ENCODE peak calls at places on chromosomes 4 and X, in five cellular contexts. One of them, this sample, is unnamed.

GRCh38 chr4:9920029-9920428 is 101.3 kb downstream of the SLC2A9 start:
- DNase-seq in fibroblast of mammary gland: no peak
- DNase-seq in PC-3: no peak
- DNase-seq in AG04450: no peak
- DNase-seq in IMR-90: no peak
- DNase-seq in this sample: no peak

GRCh38 chr4:109419679-109420078 is 13.9 kb upstream of the SEC24B start:
- DNase-seq in IMR-90: no peak
- DNase-seq in PC-3: no peak
- DNase-seq in AG04450: no peak
- DNase-seq in fibroblast of mammary gland: no peak
- DNase-seq in this sample: no peak

GRCh38 chrX:6701085-6701484 is 166.2 kb upstream of the VCX3A start:
- DNase-seq in PC-3: no peak
- DNase-seq in IMR-90: no peak
- DNase-seq in fibroblast of mammary gland: no peak
- DNase-seq in AG04450: no peak
- DNase-seq in this sample: no peak

GRCh38 chrX:77017093-77017492 is 430.1 kb upstream of the FGF16 start:
- DNase-seq in fibroblast of mammary gland: no peak
- DNase-seq in IMR-90: no peak
- DNase-seq in AG04450: no peak
- DNase-seq in PC-3: no peak
- DNase-seq in this sample: no peak

GRCh38 chr4:3062466-3062865 is 11.9 kb downstream of the HTT-AS start:
- DNase-seq in AG04450: no peak
- DNase-seq in IMR-90: peak
- DNase-seq in fibroblast of mammary gland: peak
- DNase-seq in PC-3: no peak
- DNase-seq in this sample: no peak

GRCh38 chr4:67522851-67523671 is 22.2 kb downstream of the CENPC start:
- DNase-seq in PC-3: peak
- DNase-seq in IMR-90: peak
- DNase-seq in fibroblast of mammary gland: peak
- DNase-seq in AG04450: no peak
- DNase-seq in this sample: peak

GRCh38 chr4:147480891-147481576 is at the start of gene EDNRA:
- DNase-seq in AG04450: no peak
- DNase-seq in IMR-90: peak
- DNase-seq in fibroblast of mammary gland: peak
- DNase-seq in PC-3: peak
- DNase-seq in this sample: peak

GRCh38 chr4:742096-742741 is 36.6 kb downstream of the PCGF3 start:
- DNase-seq in IMR-90: no peak
- DNase-seq in AG04450: no peak
- DNase-seq in PC-3: no peak
- DNase-seq in fibroblast of mammary gland: no peak
- DNase-seq in this sample: no peak

GRCh38 chr4:129218897-129219296 is 122.9 kb downstream of the C4orf33 start:
- DNase-seq in fibroblast of mammary gland: no peak
- DNase-seq in PC-3: peak
- DNase-seq in AG04450: no peak
- DNase-seq in IMR-90: peak
- DNase-seq in this sample: no peak

GRCh38 chr4:73603854-73604584 is 16.2 kb downstream of the RASSF6 start:
- DNase-seq in PC-3: no peak
- DNase-seq in AG04450: no peak
- DNase-seq in fibroblast of mammary gland: peak
- DNase-seq in IMR-90: peak
- DNase-seq in this sample: no peak

GRCh38 chr4:54090804-54091623 is 8.9 kb upstream of the GSX2 start:
- DNase-seq in AG04450: no peak
- DNase-seq in PC-3: peak
- DNase-seq in fibroblast of mammary gland: peak
- DNase-seq in IMR-90: peak
- DNase-seq in this sample: peak

GRCh38 chrX:8873102-8873501 is 71.9 kb upstream of the FAM9A start:
- DNase-seq in AG04450: no peak
- DNase-seq in fibroblast of mammary gland: no peak
- DNase-seq in IMR-90: no peak
- DNase-seq in PC-3: no peak
- DNase-seq in this sample: no peak

GRCh38 chrX:15564981-15565579 is 35.7 kb downstream of the ACE2 start:
- DNase-seq in fibroblast of mammary gland: peak
- DNase-seq in IMR-90: peak
- DNase-seq in AG04450: peak
- DNase-seq in PC-3: peak
- DNase-seq in this sample: peak

GRCh38 chr4:79603681-79604080 is 195.7 kb upstream of the GK2 start:
- DNase-seq in IMR-90: no peak
- DNase-seq in fibroblast of mammary gland: no peak
- DNase-seq in AG04450: no peak
- DNase-seq in PC-3: no peak
- DNase-seq in this sample: no peak

GRCh38 chr4:112075129-112075753 is 70.0 kb upstream of the FAM241A start:
- DNase-seq in PC-3: peak
- DNase-seq in fibroblast of mammary gland: peak
- DNase-seq in IMR-90: peak
- DNase-seq in AG04450: no peak
- DNase-seq in this sample: peak

GRCh38 chrX:71612256-71612655 is 6.1 kb downstream of the CXCR3 start:
- DNase-seq in fibroblast of mammary gland: no peak
- DNase-seq in AG04450: no peak
- DNase-seq in IMR-90: no peak
- DNase-seq in PC-3: no peak
- DNase-seq in this sample: no peak

GRCh38 chr4:85932371-85933305 is 427.2 kb downstream of the MAPK10 start:
- DNase-seq in IMR-90: no peak
- DNase-seq in PC-3: no peak
- DNase-seq in AG04450: no peak
- DNase-seq in fibroblast of mammary gland: no peak
- DNase-seq in this sample: peak

GRCh38 chr4:16231570-16232252 is 5.4 kb upstream of the TAPT1 start:
- DNase-seq in IMR-90: no peak
- DNase-seq in fibroblast of mammary gland: peak
- DNase-seq in AG04450: no peak
- DNase-seq in PC-3: no peak
- DNase-seq in this sample: no peak

GRCh38 chrX:75155830-75156525 is at the start of gene ABCB7:
- DNase-seq in AG04450: peak
- DNase-seq in PC-3: peak
- DNase-seq in fibroblast of mammary gland: peak
- DNase-seq in IMR-90: peak
- DNase-seq in this sample: peak
- TF ChIP-seq CTCF in AG04450: peak
- TF ChIP-seq CTCF in PC-3: no peak
- TF ChIP-seq CTCF in fibroblast of mammary gland: peak
- TF ChIP-seq CTCF in IMR-90: peak
- TF ChIP-seq CTCF in this sample: no peak

GRCh38 chr4:121980643-121981042 is 28.8 kb upstream of the TRPC3 start:
- DNase-seq in IMR-90: peak
- DNase-seq in AG04450: peak
- DNase-seq in fibroblast of mammary gland: peak
- DNase-seq in PC-3: no peak
- DNase-seq in this sample: no peak

GRCh38 chr4:121978169-121978516 is 26.3 kb upstream of the TRPC3 start:
- DNase-seq in IMR-90: no peak
- DNase-seq in AG04450: no peak
- DNase-seq in PC-3: no peak
- DNase-seq in fibroblast of mammary gland: no peak
- DNase-seq in this sample: no peak

GRCh38 chr4:121973791-121974190 is 21.9 kb upstream of the TRPC3 start:
- DNase-seq in fibroblast of mammary gland: no peak
- DNase-seq in IMR-90: peak
- DNase-seq in AG04450: no peak
- DNase-seq in PC-3: no peak
- DNase-seq in this sample: peak

DNA sequence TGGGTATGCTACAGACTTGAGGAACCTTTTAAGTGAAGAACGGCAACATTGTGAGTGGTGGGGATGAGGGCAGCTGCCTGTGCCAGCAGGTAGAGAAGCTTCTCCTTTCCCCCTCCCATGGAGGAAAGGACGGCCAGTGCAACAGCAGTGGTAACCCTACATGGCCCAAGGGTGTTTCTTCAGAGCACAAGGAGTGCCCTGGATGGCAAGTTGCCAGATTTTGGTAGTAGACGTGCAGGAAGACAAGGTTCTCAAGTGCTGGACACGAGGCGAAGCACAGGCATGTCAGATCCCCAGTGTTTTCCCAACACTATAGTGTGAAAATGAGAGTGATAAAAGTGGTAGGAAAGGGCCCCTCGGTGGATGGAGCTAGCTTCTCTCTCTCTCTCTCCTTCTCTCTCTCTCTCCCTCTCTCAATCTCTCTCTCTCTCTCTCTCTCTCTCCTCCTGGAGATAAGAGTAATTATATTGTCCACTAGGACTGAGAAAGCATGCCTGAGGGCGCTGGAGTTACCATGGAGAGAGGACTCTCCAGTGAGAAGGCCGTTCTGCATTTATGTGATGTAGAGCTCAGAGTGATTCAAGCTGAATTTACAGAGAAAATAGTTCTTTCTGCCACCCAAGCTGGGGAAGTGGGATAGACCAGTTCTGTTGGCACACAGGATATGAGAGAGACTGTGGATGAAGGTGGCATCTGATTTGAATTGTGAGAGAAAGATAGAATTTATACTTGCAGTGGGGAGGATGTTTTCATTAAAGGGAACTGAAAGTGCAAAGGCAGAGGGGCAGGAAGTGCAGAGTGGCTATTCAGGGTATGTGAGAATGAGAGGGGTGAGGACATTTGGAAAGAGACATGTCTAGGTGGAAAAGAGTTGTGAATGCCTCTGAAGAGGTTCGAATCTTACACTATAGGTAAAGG is 25.6 kb upstream of the TRPC3 start:
- DNase-seq in IMR-90: peak
- DNase-seq in fibroblast of mammary gland: no peak
- DNase-seq in AG04450: no peak
- DNase-seq in PC-3: no peak
- DNase-seq in this sample: peak
- H3K4me3 ChIP-seq in IMR-90: peak
- H3K4me3 ChIP-seq in fibroblast of mammary gland: no peak
- H3K4me3 ChIP-seq in AG04450: no peak
- H3K4me3 ChIP-seq in PC-3: no peak
- H3K4me3 ChIP-seq in this sample: no peak

GRCh38 chr4:43242611-43243010 is 350.1 kb downstream of the GRXCR1 start:
- DNase-seq in AG04450: no peak
- DNase-seq in IMR-90: peak
- DNase-seq in fibroblast of mammary gland: peak
- DNase-seq in PC-3: peak
- DNase-seq in this sample: no peak
- TF ChIP-seq CTCF in AG04450: no peak
- TF ChIP-seq CTCF in IMR-90: no peak
- TF ChIP-seq CTCF in fibroblast of mammary gland: no peak
- TF ChIP-seq CTCF in PC-3: no peak
- TF ChIP-seq CTCF in this sample: no peak

DNA sequence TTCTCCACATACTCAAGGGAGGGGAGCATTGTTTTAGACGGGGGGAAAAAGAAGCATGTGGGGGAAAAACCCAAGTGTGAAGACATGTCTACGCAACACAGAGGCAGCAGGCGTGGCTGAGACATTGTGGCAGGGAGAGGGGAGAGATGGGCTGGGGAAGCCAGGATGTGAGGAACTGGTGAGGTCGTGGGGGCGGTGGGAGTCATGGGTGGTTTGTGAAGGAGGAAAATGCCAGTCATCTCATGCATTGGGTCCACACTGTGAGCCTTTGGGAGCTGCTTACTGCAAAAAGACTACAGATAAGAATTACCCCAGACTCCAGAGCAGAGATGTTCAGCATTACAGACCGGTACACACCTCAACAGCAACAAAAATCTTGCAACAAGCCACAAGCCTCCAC is 2.1 kb downstream of the JAKMIP1 start:
- DNase-seq in fibroblast of mammary gland: no peak
- DNase-seq in PC-3: no peak
- DNase-seq in IMR-90: no peak
- DNase-seq in AG04450: no peak
- DNase-seq in this sample: no peak
- H3K4me3 ChIP-seq in fibroblast of mammary gland: no peak
- H3K4me3 ChIP-seq in PC-3: no peak
- H3K4me3 ChIP-seq in IMR-90: no peak
- H3K4me3 ChIP-seq in AG04450: no peak
- H3K4me3 ChIP-seq in this sample: no peak

GRCh38 chr4:25702848-25703247 is 47.2 kb downstream of the SLC34A2 start:
- DNase-seq in IMR-90: peak
- DNase-seq in PC-3: peak
- DNase-seq in fibroblast of mammary gland: peak
- DNase-seq in AG04450: no peak
- DNase-seq in this sample: no peak
- TF ChIP-seq CTCF in IMR-90: no peak
- TF ChIP-seq CTCF in PC-3: no peak
- TF ChIP-seq CTCF in fibroblast of mammary gland: no peak
- TF ChIP-seq CTCF in AG04450: no peak
- TF ChIP-seq CTCF in this sample: no peak

GRCh38 chrX:150487369-150488094 is 80.9 kb upstream of the MTM1 start:
- DNase-seq in PC-3: no peak
- DNase-seq in IMR-90: no peak
- DNase-seq in fibroblast of mammary gland: no peak
- DNase-seq in AG04450: no peak
- DNase-seq in this sample: no peak

GRCh38 chrX:150478496-150479492 is 89.6 kb upstream of the MTM1 start:
- DNase-seq in IMR-90: no peak
- DNase-seq in fibroblast of mammary gland: no peak
- DNase-seq in AG04450: no peak
- DNase-seq in PC-3: no peak
- DNase-seq in this sample: no peak

GRCh38 chrX:150483576-150483975 is 84.8 kb upstream of the MTM1 start:
- DNase-seq in PC-3: no peak
- DNase-seq in fibroblast of mammary gland: no peak
- DNase-seq in AG04450: no peak
- DNase-seq in IMR-90: no peak
- DNase-seq in this sample: no peak

GRCh38 chrX:150486011-150486410 is 82.4 kb upstream of the MTM1 start:
- DNase-seq in PC-3: peak
- DNase-seq in fibroblast of mammary gland: peak
- DNase-seq in AG04450: peak
- DNase-seq in IMR-90: peak
- DNase-seq in this sample: peak

DNA sequence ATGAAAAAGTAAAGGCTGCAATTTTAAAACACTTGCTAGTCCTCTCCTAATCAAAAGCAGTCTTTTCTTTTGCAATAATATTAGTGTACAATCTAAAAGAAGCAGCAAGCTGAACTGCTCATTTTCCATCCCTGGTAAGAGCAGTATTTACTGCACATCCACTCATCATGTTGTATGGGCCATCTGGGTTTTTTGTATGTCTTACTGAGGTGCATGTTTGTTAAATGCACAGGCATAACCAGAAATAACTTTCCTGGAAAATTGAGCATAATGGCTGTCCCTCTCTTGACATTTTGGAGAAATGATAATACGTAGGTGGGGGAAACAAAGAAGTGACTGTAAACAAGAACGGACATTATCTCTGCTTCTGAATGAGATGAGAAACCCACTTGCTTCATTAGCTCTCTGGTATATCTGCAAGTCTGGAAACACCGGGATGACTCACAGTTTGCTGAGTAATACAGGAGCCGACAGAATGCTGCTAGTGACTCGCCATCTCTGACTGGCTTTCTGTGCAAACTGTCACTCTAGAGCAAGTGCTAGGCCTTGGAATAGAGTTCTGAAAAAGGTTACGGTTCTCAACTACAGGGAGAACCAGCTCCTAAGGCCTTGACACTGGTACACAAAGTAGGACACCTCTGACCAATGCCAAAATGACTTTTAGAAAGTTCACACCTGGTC is 85.7 kb upstream of the MTM1 start:
- DNase-seq in PC-3: peak
- DNase-seq in fibroblast of mammary gland: peak
- DNase-seq in IMR-90: peak
- DNase-seq in AG04450: peak
- DNase-seq in this sample: peak
- H3K4me3 ChIP-seq in PC-3: peak
- H3K4me3 ChIP-seq in fibroblast of mammary gland: no peak
- H3K4me3 ChIP-seq in IMR-90: no peak
- H3K4me3 ChIP-seq in AG04450: no peak
- H3K4me3 ChIP-seq in this sample: no peak

This sample was measured in epithelial cell of esophagus.